ENCODE peak calls at places on chromosomes 3 and 15, in six cellular contexts. One of them, this sample, is unnamed.
A peak's percentile ranks its signal among the peaks of the same experiment; 100 is the strongest.

GRCh38 chr15:48109856-48110531 is 10.8 kb upstream of the SLC24A5 start:
- DNase-seq in endodermal cell: peak; percentile 74
- DNase-seq in cardiac muscle cell: no peak
- DNase-seq in upper lobe of right lung: no peak
- DNase-seq in fibroblast of lung: no peak
- DNase-seq in Panc1: no peak
- DNase-seq in this sample: no peak

GRCh38 chr3:189288348-189289235 is 116.8 kb downstream of the TPRG1 start:
- DNase-seq in endodermal cell: no peak
- DNase-seq in cardiac muscle cell: no peak
- DNase-seq in upper lobe of right lung: no peak
- DNase-seq in fibroblast of lung: no peak
- DNase-seq in Panc1: no peak
- DNase-seq in this sample: no peak

GRCh38 chr3:43922374-43922773 is 231.6 kb downstream of the ABHD5 start:
- DNase-seq in endodermal cell: no peak
- DNase-seq in cardiac muscle cell: no peak
- DNase-seq in upper lobe of right lung: no peak
- DNase-seq in fibroblast of lung: no peak
- DNase-seq in Panc1: no peak
- DNase-seq in this sample: no peak

GRCh38 chr3:149968216-149968615 is 2.5 kb downstream of the PFN2 start:
- DNase-seq in endodermal cell: no peak
- DNase-seq in cardiac muscle cell: peak; percentile 2
- DNase-seq in upper lobe of right lung: no peak
- DNase-seq in fibroblast of lung: peak; percentile 15
- DNase-seq in Panc1: no peak
- DNase-seq in this sample: peak; percentile 22

GRCh38 chr3:119443179-119443578 is 20.2 kb downstream of the TMEM39A start:
- DNase-seq in endodermal cell: no peak
- DNase-seq in cardiac muscle cell: no peak
- DNase-seq in upper lobe of right lung: no peak
- DNase-seq in fibroblast of lung: no peak
- DNase-seq in Panc1: no peak
- DNase-seq in this sample: no peak

GRCh38 chr3:148735597-148735996 is 37.9 kb downstream of the AGTR1 start:
- DNase-seq in endodermal cell: no peak
- DNase-seq in cardiac muscle cell: no peak
- DNase-seq in upper lobe of right lung: no peak
- DNase-seq in fibroblast of lung: no peak
- DNase-seq in Panc1: no peak
- DNase-seq in this sample: no peak

GRCh38 chr3:159923961-159924360 is 64.7 kb upstream of the IL12A start:
- DNase-seq in endodermal cell: no peak
- DNase-seq in cardiac muscle cell: no peak
- DNase-seq in upper lobe of right lung: no peak
- DNase-seq in fibroblast of lung: peak; percentile 23
- DNase-seq in Panc1: no peak
- DNase-seq in this sample: no peak

GRCh38 chr3:53142986-53143385 is 12.8 kb upstream of the RFT1 start:
- DNase-seq in endodermal cell: no peak
- DNase-seq in cardiac muscle cell: no peak
- DNase-seq in upper lobe of right lung: peak; percentile 59
- DNase-seq in fibroblast of lung: no peak
- DNase-seq in Panc1: no peak
- DNase-seq in this sample: no peak

GRCh38 chr3:46848271-46849097 is 14.8 kb downstream of the MYL3 start:
- DNase-seq in endodermal cell: peak; percentile 92
- DNase-seq in cardiac muscle cell: no peak
- DNase-seq in upper lobe of right lung: peak; percentile 64
- DNase-seq in fibroblast of lung: peak; percentile 48
- DNase-seq in Panc1: no peak
- DNase-seq in this sample: peak; percentile 69

GRCh38 chr3:51388286-51389029 is 2.6 kb upstream of the RBM15B start:
- DNase-seq in endodermal cell: peak; percentile 66
- DNase-seq in cardiac muscle cell: no peak
- DNase-seq in upper lobe of right lung: no peak
- DNase-seq in fibroblast of lung: no peak
- DNase-seq in Panc1: no peak
- DNase-seq in this sample: peak; percentile 14
- TF ChIP-seq CTCF in endodermal cell: peak; percentile 63
- TF ChIP-seq CTCF in cardiac muscle cell: no peak
- TF ChIP-seq CTCF in upper lobe of right lung: no peak
- TF ChIP-seq CTCF in fibroblast of lung: peak; percentile 20
- TF ChIP-seq CTCF in Panc1: no peak
- TF ChIP-seq CTCF in this sample: peak; percentile 59

DNA sequence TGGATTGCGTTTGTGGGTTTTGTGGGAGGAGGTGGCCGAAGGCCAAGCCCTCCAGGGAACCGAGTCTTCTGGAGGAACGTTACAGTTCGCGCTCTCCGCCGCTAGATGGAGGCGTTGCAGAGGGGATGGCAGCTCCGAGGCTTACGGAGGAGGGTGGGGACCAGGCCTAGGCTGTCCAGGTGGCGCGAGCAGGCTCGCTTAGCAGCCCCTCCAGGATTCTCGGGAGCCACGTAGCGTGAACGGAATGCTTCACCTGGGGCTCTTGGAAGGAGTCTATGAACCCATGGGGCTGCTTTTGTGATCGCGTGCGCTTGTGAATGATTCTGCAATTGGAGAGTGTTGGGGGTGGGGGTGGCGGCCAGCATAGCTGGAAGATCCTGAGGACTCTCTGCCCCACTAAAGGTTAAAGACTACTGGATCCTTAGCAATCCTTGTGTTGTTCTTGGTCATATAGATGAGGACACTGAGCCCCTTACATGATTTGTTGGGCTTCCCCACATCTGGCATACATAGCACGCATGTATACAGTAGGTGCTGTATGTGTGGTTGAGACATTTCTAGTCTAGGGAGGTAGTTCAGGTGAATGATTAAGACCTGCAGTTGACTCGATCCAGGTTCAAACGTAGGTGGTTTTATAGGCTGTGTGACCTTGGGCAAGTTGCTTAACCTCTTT is 25.7 kb downstream of the FAM3D start:
- DNase-seq in endodermal cell: peak; percentile 96
- DNase-seq in cardiac muscle cell: peak; percentile 84
- DNase-seq in upper lobe of right lung: peak; percentile 88
- DNase-seq in fibroblast of lung: peak; percentile 67
- DNase-seq in Panc1: peak; percentile 20
- DNase-seq in this sample: peak; percentile 53
- H3K27me3 ChIP-seq in endodermal cell: peaks cover 23% of the 10 kb centered on the region
- H3K27me3 ChIP-seq in cardiac muscle cell: peaks cover 28% of the 10 kb centered on the region
- H3K27me3 ChIP-seq in upper lobe of right lung: no peaks in the 10 kb centered on the region
- H3K27me3 ChIP-seq in fibroblast of lung: no peaks in the 10 kb centered on the region
- H3K27me3 ChIP-seq in Panc1: no peaks in the 10 kb centered on the region
- H3K27me3 ChIP-seq in this sample: no peaks in the 10 kb centered on the region

GRCh38 chr15:73074241-73074640 is 22.0 kb downstream of the NEO1 start:
- DNase-seq in endodermal cell: no peak
- DNase-seq in cardiac muscle cell: no peak
- DNase-seq in upper lobe of right lung: no peak
- DNase-seq in fibroblast of lung: no peak
- DNase-seq in Panc1: no peak
- DNase-seq in this sample: no peak
- H3K27ac ChIP-seq in endodermal cell: no peak overlapping the region
- H3K27ac ChIP-seq in cardiac muscle cell: no peak overlapping the region
- H3K27ac ChIP-seq in upper lobe of right lung: no peak overlapping the region
- H3K27ac ChIP-seq in fibroblast of lung: no peak overlapping the region
- H3K27ac ChIP-seq in Panc1: no peak overlapping the region
- H3K27ac ChIP-seq in this sample: no peak overlapping the region

GRCh38 chr3:141998674-141999290 is 122.3 kb downstream of the ATP1B3 start:
- DNase-seq in endodermal cell: no peak
- DNase-seq in cardiac muscle cell: peak; percentile 2
- DNase-seq in upper lobe of right lung: no peak
- DNase-seq in fibroblast of lung: peak; percentile 53
- DNase-seq in Panc1: no peak
- DNase-seq in this sample: no peak
- TF ChIP-seq CTCF in endodermal cell: no peak
- TF ChIP-seq CTCF in cardiac muscle cell: peak; percentile 40
- TF ChIP-seq CTCF in upper lobe of right lung: peak; percentile 14
- TF ChIP-seq CTCF in fibroblast of lung: peak; percentile 45
- TF ChIP-seq CTCF in Panc1: peak; percentile 71
- TF ChIP-seq CTCF in this sample: peak; percentile 32

GRCh38 chr3:184562146-184562861 is 719 bp downstream of the EPHB3 start:
- DNase-seq in endodermal cell: peak; percentile 73
- DNase-seq in cardiac muscle cell: no peak
- DNase-seq in upper lobe of right lung: peak; percentile 70
- DNase-seq in fibroblast of lung: no peak
- DNase-seq in Panc1: no peak
- DNase-seq in this sample: no peak
- H3K27me3 ChIP-seq in endodermal cell: peaks cover 29% of the 10 kb centered on the region
- H3K27me3 ChIP-seq in cardiac muscle cell: no peaks in the 10 kb centered on the region
- H3K27me3 ChIP-seq in upper lobe of right lung: no peaks in the 10 kb centered on the region
- H3K27me3 ChIP-seq in fibroblast of lung: peaks cover 12% of the 10 kb centered on the region
- H3K27me3 ChIP-seq in Panc1: peaks cover 2% of the 10 kb centered on the region
- H3K27me3 ChIP-seq in this sample: peaks cover 40% of the 10 kb centered on the region

This sample was measured in brain microvascular endothelial cell.